ENCODE peak calls at places on chromosomes 1 and 21, in six cellular contexts. L, Y, Z, K, W and A are unnamed samples. For H3K36me3, the result is how much of the 10 kb centered on the place peaks cover.

GRCh38 chr21:35191128-35191527 is 142.0 kb upstream of the RUNX1 start:
- DNase-seq in K (no peak), L (no peak), Y (no peak), Z (no peak), W (no peak), A (no peak)

GRCh38 chr1:237416924-237417655 is 375.1 kb downstream of the RYR2 start:
- DNase-seq in Y (no peak), K (no peak), W (no peak), Z (no peak), L (no peak), A (no peak)

GRCh38 chr21:39611547-39612190 is 1.1 kb upstream of the B3GALT5 start:
- DNase-seq in L (no peak), Z (no peak), W (no peak), Y (no peak), K (no peak), A (no peak)

GRCh38 chr1:32870615-32871363 is at the start of gene FNDC5:
- DNase-seq in Z (no peak), Y (no peak), K (no peak), L (peak), W (peak), A (peak)

GRCh38 chr1:18923721-18924610 is 21.6 kb upstream of the ALDH4A1 start:
- DNase-seq in Z (no peak), K (no peak), Y (no peak), W (peak), L (no peak), A (no peak)

GRCh38 chr1:159152031-159152430 is 19.4 kb upstream of the CADM3 start:
- DNase-seq in Z (no peak), Y (no peak), K (no peak), L (no peak), W (no peak), A (no peak)

GRCh38 chr1:186059311-186059710 is 315.7 kb downstream of the TPR start:
- DNase-seq in Z (no peak), W (no peak), K (no peak), Y (no peak), L (no peak), A (no peak)

GRCh38 chr1:223771814-223772770 is 59.8 kb downstream of the CAPN2 start:
- DNase-seq in Y (no peak), W (no peak), K (peak), Z (peak), L (peak), A (peak)

GRCh38 chr1:98034505-98034904 is 113.7 kb upstream of the DPYD start:
- DNase-seq in W (no peak), K (no peak), Z (no peak), L (no peak), Y (no peak), A (no peak)

GRCh38 chr1:211738096-211738708 is 62.8 kb upstream of the NEK2 start:
- DNase-seq in W (no peak), K (no peak), L (no peak), Y (no peak), Z (no peak), A (no peak)

GRCh38 chr1:1971017-1971416 is 32.6 kb downstream of the CFAP74 start:
- DNase-seq in K (no peak), L (no peak), W (no peak), Z (no peak), Y (no peak), A (no peak)

GRCh38 chr1:209527993-209528392 is 55.5 kb upstream of the CAMK1G start:
- DNase-seq in L (no peak), Y (no peak), Z (no peak), K (no peak), W (no peak), A (no peak)

GRCh38 chr1:171311771-171312558 is 2.0 kb upstream of the FMO4 start:
- DNase-seq in W (no peak), L (no peak), Y (no peak), K (no peak), Z (no peak), A (no peak)

GRCh38 chr1:160256396-160257046 is 5.8 kb downstream of the DCAF8 start:
- DNase-seq in Z (no peak), K (no peak), W (no peak), Y (no peak), L (no peak), A (no peak)

GRCh38 chr1:36339615-36340014 is 16.2 kb upstream of the EVA1B start:
- DNase-seq in L (no peak), Y (no peak), K (no peak), W (no peak), Z (no peak), A (no peak)

DNA sequence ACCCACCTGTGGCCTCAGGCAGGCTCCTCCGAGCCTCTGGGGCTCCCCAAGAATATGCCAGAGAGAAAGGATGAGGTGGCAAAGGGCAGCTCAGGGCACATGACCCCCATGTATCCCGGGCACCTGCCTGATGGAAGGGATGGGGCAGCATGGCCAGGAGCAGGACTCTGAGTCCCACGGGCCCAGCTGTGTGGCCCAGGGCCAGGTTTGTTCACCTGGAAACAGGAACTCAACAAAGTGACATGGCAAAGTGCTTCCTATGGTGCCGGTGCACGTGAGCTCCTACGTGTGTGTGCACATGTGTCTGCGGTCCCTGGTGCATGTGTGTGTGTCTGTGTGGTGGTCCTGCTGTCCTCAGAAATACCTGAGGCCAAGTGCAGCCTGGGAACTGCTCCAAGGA is 9.5 kb upstream of the GPR153 start:
- DNase-seq in Y (no peak), Z (no peak), W (no peak), K (no peak), L (no peak), A (no peak)
- H3K36me3 ChIP-seq in Y (under half), Z (under half), W (under half), K (under half), L (under half), A (under half)

GRCh38 chr1:154351363-154352068 is 26.2 kb downstream of the ATP8B2 start:
- DNase-seq in W (no peak), L (no peak), Z (no peak), K (no peak), Y (no peak), A (no peak)

GRCh38 chr1:154353460-154353904 is 28.2 kb downstream of the ATP8B2 start:
- DNase-seq in L (peak), K (no peak), Y (peak), W (no peak), Z (peak), A (no peak)

GRCh38 chr1:154353966-154354365 is 28.6 kb downstream of the ATP8B2 start:
- DNase-seq in L (no peak), W (no peak), Z (no peak), Y (no peak), K (no peak), A (no peak)

GRCh38 chr1:154352581-154353459 is 27.5 kb downstream of the ATP8B2 start:
- DNase-seq in K (peak), Z (no peak), W (peak), Y (no peak), L (peak), A (no peak)

GRCh38 chr1:154352245-154352580 is 26.9 kb downstream of the ATP8B2 start:
- DNase-seq in L (no peak), W (peak), Z (no peak), K (no peak), Y (no peak), A (no peak)
- TF ChIP-seq YY1 in L (no peak), W (no peak), Z (no peak), K (no peak), Y (no peak), A (no peak)

DNA sequence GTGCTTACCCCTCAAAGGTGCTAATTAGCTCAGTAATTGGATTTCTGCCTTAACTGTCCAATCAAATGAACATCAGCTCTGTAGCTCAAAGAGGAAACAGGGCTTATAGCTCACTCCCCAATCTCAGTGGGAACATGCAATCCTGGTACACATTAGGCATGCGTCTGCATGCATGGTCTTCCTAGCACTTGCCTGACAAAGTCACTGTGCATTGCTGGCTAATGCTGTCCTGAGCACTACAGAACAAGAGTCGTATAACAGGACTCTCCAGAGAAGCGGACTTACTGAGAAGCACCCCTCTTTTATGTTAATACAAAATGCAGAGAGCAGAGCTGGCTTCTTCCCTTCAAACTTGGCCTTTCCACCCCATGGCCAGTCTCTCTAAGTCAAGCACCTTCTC is 110.2 kb downstream of the NTPCR start:
- DNase-seq in L (no peak), Y (no peak), W (no peak), Z (no peak), K (no peak), A (no peak)
- H3K36me3 ChIP-seq in L (under half), Y (under half), W (under half), Z (under half), K (under half), A (under half)

GRCh38 chr21:16794944-16795343 is 717.9 kb upstream of the CXADR start:
- DNase-seq in K (no peak), Z (no peak), W (no peak), Y (no peak), L (no peak), A (no peak)

GRCh38 chr21:16800536-16800935 is 712.3 kb upstream of the CXADR start:
- DNase-seq in Z (no peak), L (no peak), W (no peak), Y (no peak), K (no peak), A (no peak)

GRCh38 chr21:16792155-16792554 is 720.7 kb upstream of the CXADR start:
- DNase-seq in Z (no peak), K (no peak), L (no peak), W (no peak), Y (no peak), A (no peak)

GRCh38 chr21:16797530-16797929 is 715.3 kb upstream of the CXADR start:
- DNase-seq in K (no peak), L (no peak), Y (no peak), W (no peak), Z (no peak), A (no peak)
- TF ChIP-seq YY1 in K (no peak), L (no peak), Y (no peak), W (no peak), Z (no peak), A (no peak)

GRCh38 chr1:47212636-47213229 is 19.3 kb downstream of the TAL1 start:
- DNase-seq in Z (no peak), W (no peak), K (no peak), L (no peak), Y (no peak), A (no peak)
- H3K36me3 ChIP-seq in Z (under half), W (under half), K (under half), L (half or more), Y (under half), A (under half)

DNA sequence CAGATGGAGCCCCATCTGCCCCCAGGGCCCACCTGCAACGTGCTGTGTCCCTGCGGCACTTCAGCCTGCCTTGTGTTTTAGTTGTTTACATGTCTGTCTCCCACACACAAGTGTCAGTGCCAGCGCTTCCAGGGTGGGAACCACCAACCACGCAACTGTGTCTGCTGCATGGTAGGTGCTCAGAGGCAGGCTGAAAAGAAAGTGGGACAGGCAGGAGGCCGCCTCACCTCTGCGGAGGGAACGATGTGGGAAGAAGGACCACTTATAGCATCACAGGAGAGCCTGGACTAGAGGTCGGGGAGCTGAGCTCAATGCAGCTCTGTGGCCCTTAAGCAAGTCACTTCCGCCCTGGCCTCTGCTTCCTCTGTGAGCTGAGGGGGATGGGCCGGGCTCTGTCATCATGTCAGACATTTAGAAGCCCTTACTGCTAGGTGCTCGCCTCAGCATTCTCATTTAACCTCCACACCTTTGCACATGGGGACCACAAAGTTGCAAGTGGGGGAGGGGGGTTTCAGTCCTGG is 17.8 kb downstream of the SLC9A1 start:
- DNase-seq in W (no peak), Y (no peak), L (peak), K (no peak), Z (no peak), A (no peak)
- TF ChIP-seq YY1 in W (no peak), Y (peak), L (no peak), K (no peak), Z (no peak), A (no peak)

GRCh38 chr1:43359696-43360095 is 915 bp downstream of the CDC20 start:
- DNase-seq in Y (no peak), L (no peak), Z (no peak), K (no peak), W (no peak), A (no peak)
- H3K36me3 ChIP-seq in Y (under half), L (half or more), Z (under half), K (under half), W (under half), A (half or more)